ENCODE peak calls at places on chromosome 6, in seven cellular contexts. K is heart left ventricle; V is ascending aorta; T is testis; N is left ventricle myocardium inferior; B is CD8-positive, alpha-beta T cell; F is uterus. R is an unnamed sample.

GRCh38 chr6:108105584-108105983 is 31.0 kb upstream of the OSTM1 start:
- DNase-seq in K (no peak), V (no peak), T (no peak), N (no peak), B (no peak), F (no peak), R (peak; percentile 51)

GRCh38 chr6:20846602-20847028 is 312.4 kb downstream of the CDKAL1 start:
- DNase-seq in K (no peak), V (no peak), T (no peak), N (no peak), B (no peak), F (no peak), R (no peak)

GRCh38 chr6:7672066-7673062 is 53.5 kb upstream of the BMP6 start:
- DNase-seq in K (no peak), V (no peak), T (no peak), N (no peak), B (no peak), F (no peak), R (no peak)

GRCh38 chr6:106134906-106135634 is 48.9 kb downstream of the PRDM1 start:
- DNase-seq in K (no peak), V (no peak), T (no peak), N (no peak), B (no peak), F (no peak), R (peak; percentile 80)

GRCh38 chr6:123489589-123489988 is 147.2 kb downstream of the TRDN start:
- DNase-seq in K (no peak), V (no peak), T (no peak), N (no peak), B (no peak), F (no peak), R (no peak)

GRCh38 chr6:166786704-166787293 is 159.7 kb upstream of the RPS6KA2 start:
- DNase-seq in K (no peak), V (no peak), T (peak; percentile 36), N (no peak), B (peak; percentile 20), F (no peak), R (peak; percentile 42)

GRCh38 chr6:57108691-57109090 is 18.7 kb downstream of the ZNF451 start:
- DNase-seq in K (no peak), V (no peak), T (no peak), N (no peak), B (no peak), F (no peak), R (no peak)

GRCh38 chr6:169250660-169251059 is 3.0 kb downstream of the THBS2 start:
- DNase-seq in K (no peak), V (no peak), T (no peak), N (no peak), B (no peak), F (no peak), R (peak; percentile 42)

GRCh38 chr6:148524976-148525375 is 182.3 kb downstream of the SASH1 start:
- DNase-seq in K (no peak), V (no peak), T (no peak), N (no peak), B (no peak), F (no peak), R (peak; percentile 83)

GRCh38 chr6:158560787-158561246 is 926 bp downstream of the TMEM181 start:
- DNase-seq in K (no peak), V (no peak), T (no peak), N (no peak), B (no peak), F (no peak), R (no peak)

GRCh38 chr6:113901482-113901881 is 44.3 kb downstream of the MARCKS start:
- DNase-seq in K (no peak), V (no peak), T (no peak), N (no peak), B (no peak), F (no peak), R (no peak)

GRCh38 chr6:141744971-141745370 is 387.8 kb upstream of the GJE1 start:
- DNase-seq in K (no peak), V (no peak), T (no peak), N (no peak), B (no peak), F (no peak), R (no peak)

GRCh38 chr6:125747589-125748533 is 1.6 kb upstream of the HEY2 start:
- DNase-seq in K (peak; percentile 80), V (no peak), T (peak; percentile 47), N (peak; percentile 51), B (peak; percentile 30), F (no peak), R (peak; percentile 47)

GRCh38 chr6:31270788-31271640 is 878 bp downstream of the HLA-C start:
- DNase-seq in K (peak; percentile 92), V (no peak), T (peak; percentile 23), N (peak; percentile 52), B (peak; percentile 74), F (peak; percentile 76), R (peak; percentile 50)

GRCh38 chr6:163327936-163328335 is 86.6 kb upstream of the QKI start:
- DNase-seq in K (no peak), V (no peak), T (no peak), N (no peak), B (no peak), F (no peak), R (no peak)

DNA sequence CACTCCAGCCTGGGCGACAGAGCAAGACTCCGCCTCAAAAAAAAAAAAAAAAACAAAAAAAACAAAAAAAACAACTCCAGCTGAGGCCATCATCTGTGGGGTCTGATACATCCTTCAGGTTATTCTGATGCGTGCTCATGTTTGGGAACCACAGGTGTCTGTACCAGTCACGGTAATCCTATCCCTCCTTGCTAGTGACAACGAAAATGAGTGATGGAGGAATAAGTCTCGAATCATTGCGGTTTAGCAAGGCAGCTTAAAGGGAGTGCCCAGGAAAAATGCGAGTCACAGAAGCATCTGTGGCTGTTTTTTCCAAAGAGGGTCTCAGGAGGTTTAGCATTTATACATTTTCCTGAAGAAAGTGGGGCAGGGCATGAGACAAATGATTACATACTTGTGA is 48.8 kb downstream of the MCUR1 start:
- DNase-seq in K (no peak), V (no peak), T (no peak), N (no peak), B (no peak), F (no peak), R (no peak)
- H3K27ac ChIP-seq in K (no peak overlapping the region), V (no peak overlapping the region), T (no peak overlapping the region), N (no peak overlapping the region), B (no peak overlapping the region), F (no peak overlapping the region), R (peak overlapping the region; percentile 81)

DNA sequence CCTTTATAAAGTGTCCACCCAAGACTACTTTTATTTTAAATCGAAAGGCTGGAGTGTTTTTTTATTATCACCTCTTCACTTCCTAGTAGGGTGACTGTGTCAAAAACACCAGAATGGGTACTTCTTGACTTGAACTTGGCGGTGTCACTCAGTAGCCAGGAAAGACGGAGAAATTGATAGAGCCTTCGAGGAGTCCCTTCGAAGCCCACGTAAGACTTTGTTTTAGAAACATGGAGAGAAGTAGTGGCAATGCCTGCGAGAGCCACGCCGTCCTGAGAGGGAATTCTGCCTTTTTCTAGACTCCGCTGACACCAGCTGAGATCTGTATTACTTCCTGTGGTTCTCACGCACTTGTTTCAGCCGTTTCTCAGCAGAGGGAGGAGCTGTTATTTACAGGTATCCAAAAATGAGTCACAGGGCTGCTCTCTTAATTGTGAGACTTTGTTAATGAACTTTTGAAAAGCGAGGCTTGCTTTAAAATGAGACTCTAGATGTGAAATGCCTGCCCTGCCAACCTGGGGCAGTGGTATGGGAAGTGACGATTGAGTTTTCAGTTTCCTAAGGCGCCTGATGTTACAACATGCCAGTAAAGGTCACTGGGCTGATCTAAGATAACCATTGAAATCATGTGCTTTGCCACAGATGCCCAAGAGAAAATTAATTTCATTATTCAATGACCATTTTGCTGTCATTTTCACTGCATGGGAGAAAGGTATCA is 852 bp downstream of the STX11 start:
- DNase-seq in K (no peak), V (no peak), T (peak; percentile 28), N (no peak), B (peak; percentile 57), F (no peak), R (no peak)
- H3K27me3 ChIP-seq in K (no peaks in the 10 kb centered on the region), V (no peaks in the 10 kb centered on the region), T (no peaks in the 10 kb centered on the region), N (no peaks in the 10 kb centered on the region), B (no peaks in the 10 kb centered on the region), F (no peaks in the 10 kb centered on the region), R (no peaks in the 10 kb centered on the region)

GRCh38 chr6:34646714-34647113 is 49.9 kb downstream of the ILRUN start:
- DNase-seq in K (no peak), V (no peak), T (no peak), N (no peak), B (no peak), F (no peak), R (no peak)
- H3K4me3 ChIP-seq in K (no peak overlapping the region), V (no peak overlapping the region), T (no peak overlapping the region), N (no peak overlapping the region), B (no peak overlapping the region), F (no peak overlapping the region), R (no peak overlapping the region)

GRCh38 chr6:150272264-150272975 is 96.4 kb upstream of the IYD start:
- DNase-seq in K (no peak), V (no peak), T (no peak), N (no peak), B (no peak), F (no peak), R (no peak)
- H3K27ac ChIP-seq in K (no peak overlapping the region), V (no peak overlapping the region), T (no peak overlapping the region), N (no peak overlapping the region), B (no peak overlapping the region), F (no peak overlapping the region), R (no peak overlapping the region)

R was measured in SJSA1.